ENCODE peak calls at places on chromosome 13, in five cellular contexts. One of them, this sample, is unnamed. For H3K9me3, the result is how much of the 10 kb centered on the place peaks cover.

GRCh38 chr13:77222000-77222690 is 104.7 kb downstream of the MYCBP2 start:
- DNase-seq in SK-N-SH: no peak
- DNase-seq in body of pancreas: no peak
- DNase-seq in ascending aorta: no peak
- DNase-seq in HCT116: no peak
- DNase-seq in this sample: no peak

GRCh38 chr13:36294061-36294460 is 3.6 kb downstream of the CCDC169 start:
- DNase-seq in SK-N-SH: no peak
- DNase-seq in body of pancreas: no peak
- DNase-seq in ascending aorta: no peak
- DNase-seq in HCT116: no peak
- DNase-seq in this sample: no peak

GRCh38 chr13:100542546-100543156 is 45.9 kb downstream of the GGACT start:
- DNase-seq in SK-N-SH: no peak
- DNase-seq in body of pancreas: no peak
- DNase-seq in ascending aorta: no peak
- DNase-seq in HCT116: no peak
- DNase-seq in this sample: no peak

GRCh38 chr13:58097831-58098230 is 466.3 kb downstream of the PCDH17 start:
- DNase-seq in SK-N-SH: no peak
- DNase-seq in body of pancreas: no peak
- DNase-seq in ascending aorta: no peak
- DNase-seq in HCT116: no peak
- DNase-seq in this sample: no peak

GRCh38 chr13:63345835-63346234 is 1930.2 kb upstream of the PCDH20 start:
- DNase-seq in SK-N-SH: no peak
- DNase-seq in body of pancreas: no peak
- DNase-seq in ascending aorta: no peak
- DNase-seq in HCT116: no peak
- DNase-seq in this sample: no peak

GRCh38 chr13:35697281-35697680 is 220.8 kb upstream of the MAB21L1 start:
- DNase-seq in SK-N-SH: no peak
- DNase-seq in body of pancreas: no peak
- DNase-seq in ascending aorta: no peak
- DNase-seq in HCT116: no peak
- DNase-seq in this sample: no peak

GRCh38 chr13:107208889-107209288 is 641.0 kb upstream of the ARGLU1 start:
- DNase-seq in SK-N-SH: no peak
- DNase-seq in body of pancreas: no peak
- DNase-seq in ascending aorta: no peak
- DNase-seq in HCT116: no peak
- DNase-seq in this sample: no peak

GRCh38 chr13:40657307-40657706 is 9.1 kb downstream of the FOXO1 start:
- DNase-seq in SK-N-SH: no peak
- DNase-seq in body of pancreas: no peak
- DNase-seq in ascending aorta: no peak
- DNase-seq in HCT116: no peak
- DNase-seq in this sample: no peak

GRCh38 chr13:23790591-23791170 is 98.5 kb downstream of the MIPEP start:
- DNase-seq in SK-N-SH: no peak
- DNase-seq in body of pancreas: peak
- DNase-seq in ascending aorta: no peak
- DNase-seq in HCT116: no peak
- DNase-seq in this sample: no peak

GRCh38 chr13:71869274-71869673 is 2.3 kb upstream of the DACH1 start:
- DNase-seq in SK-N-SH: no peak
- DNase-seq in body of pancreas: no peak
- DNase-seq in ascending aorta: no peak
- DNase-seq in HCT116: no peak
- DNase-seq in this sample: no peak

GRCh38 chr13:53100394-53101063 is 71.9 kb downstream of the OLFM4 start:
- DNase-seq in SK-N-SH: no peak
- DNase-seq in body of pancreas: peak
- DNase-seq in ascending aorta: no peak
- DNase-seq in HCT116: no peak
- DNase-seq in this sample: no peak
- TF ChIP-seq CTCF in SK-N-SH: no peak
- TF ChIP-seq CTCF in body of pancreas: no peak
- TF ChIP-seq CTCF in ascending aorta: no peak
- TF ChIP-seq CTCF in HCT116: no peak
- TF ChIP-seq CTCF in this sample: no peak

GRCh38 chr13:18961383-18962117 is 220.1 kb downstream of the TUBA3C start:
- DNase-seq in SK-N-SH: no peak
- DNase-seq in body of pancreas: no peak
- DNase-seq in ascending aorta: no peak
- DNase-seq in HCT116: no peak
- DNase-seq in this sample: no peak
- H3K9me3 ChIP-seq in SK-N-SH: under half
- H3K9me3 ChIP-seq in body of pancreas: under half
- H3K9me3 ChIP-seq in ascending aorta: under half
- H3K9me3 ChIP-seq in HCT116: under half
- H3K9me3 ChIP-seq in this sample: under half

GRCh38 chr13:21470785-21471184 is 11.7 kb upstream of the ZDHHC20 start:
- DNase-seq in SK-N-SH: no peak
- DNase-seq in body of pancreas: no peak
- DNase-seq in ascending aorta: no peak
- DNase-seq in HCT116: no peak
- DNase-seq in this sample: no peak

GRCh38 chr13:21478881-21479808 is 20.0 kb upstream of the ZDHHC20 start:
- DNase-seq in SK-N-SH: peak
- DNase-seq in body of pancreas: peak
- DNase-seq in ascending aorta: no peak
- DNase-seq in HCT116: peak
- DNase-seq in this sample: peak

GRCh38 chr13:21476893-21477472 is 17.9 kb upstream of the ZDHHC20 start:
- DNase-seq in SK-N-SH: peak
- DNase-seq in body of pancreas: peak
- DNase-seq in ascending aorta: no peak
- DNase-seq in HCT116: peak
- DNase-seq in this sample: peak

DNA sequence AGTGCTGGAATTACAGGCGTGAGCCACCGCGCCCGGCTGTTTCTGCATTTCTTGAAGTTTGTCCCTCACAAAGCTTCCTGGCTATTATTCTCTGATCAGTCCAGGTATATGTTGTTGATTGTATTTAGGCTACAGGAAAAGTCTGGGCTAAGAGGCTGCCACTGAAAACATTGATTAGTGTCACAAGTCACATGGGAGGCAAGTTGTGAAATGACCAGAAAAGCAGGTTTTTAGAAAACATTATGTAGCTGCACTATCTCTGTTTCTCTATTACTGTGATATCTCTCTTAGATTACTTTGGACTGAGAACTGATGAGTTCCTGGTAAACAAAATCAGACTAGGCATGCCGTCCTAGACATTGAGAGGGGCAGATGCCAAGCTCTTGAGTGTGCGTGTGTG is 16.0 kb upstream of the ZDHHC20 start:
- DNase-seq in SK-N-SH: no peak
- DNase-seq in body of pancreas: no peak
- DNase-seq in ascending aorta: no peak
- DNase-seq in HCT116: no peak
- DNase-seq in this sample: no peak
- TF ChIP-seq CTCF in SK-N-SH: no peak
- TF ChIP-seq CTCF in body of pancreas: no peak
- TF ChIP-seq CTCF in ascending aorta: no peak
- TF ChIP-seq CTCF in HCT116: no peak
- TF ChIP-seq CTCF in this sample: no peak

DNA sequence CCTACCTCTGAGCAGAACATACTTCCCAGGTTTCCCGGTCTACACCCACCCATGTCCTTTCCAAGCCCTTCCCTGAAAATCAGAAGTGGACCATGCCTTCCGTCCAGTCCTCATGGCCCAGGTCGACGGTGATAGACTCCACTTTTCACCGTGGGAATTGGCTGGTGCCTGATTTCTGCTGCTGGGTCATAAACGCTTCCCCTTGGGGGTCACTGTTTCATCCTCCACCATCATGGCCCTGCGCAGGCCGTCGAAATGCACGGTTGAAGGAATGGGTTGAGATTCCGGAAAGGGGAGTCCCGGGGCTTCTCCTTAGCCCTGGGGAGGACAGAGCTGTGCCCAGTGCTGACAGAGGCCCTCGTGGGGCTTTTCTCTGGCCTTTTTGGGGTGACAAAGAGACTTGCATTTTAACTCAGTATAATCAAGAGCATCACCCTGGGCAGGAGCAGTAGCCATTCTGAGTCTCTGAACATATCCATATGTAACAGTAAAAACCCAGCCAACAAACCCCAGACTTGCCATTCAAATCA is 75.5 kb downstream of the SOX1 start:
- DNase-seq in SK-N-SH: no peak
- DNase-seq in body of pancreas: no peak
- DNase-seq in ascending aorta: no peak
- DNase-seq in HCT116: no peak
- DNase-seq in this sample: peak
- H3K9me3 ChIP-seq in SK-N-SH: under half
- H3K9me3 ChIP-seq in body of pancreas: under half
- H3K9me3 ChIP-seq in ascending aorta: under half
- H3K9me3 ChIP-seq in HCT116: under half
- H3K9me3 ChIP-seq in this sample: under half

GRCh38 chr13:81927347-81927746 is 1586.4 kb upstream of the SPRY2 start:
- DNase-seq in SK-N-SH: no peak
- DNase-seq in body of pancreas: no peak
- DNase-seq in ascending aorta: no peak
- DNase-seq in HCT116: no peak
- DNase-seq in this sample: no peak

GRCh38 chr13:81929988-81930387 is 1589.1 kb upstream of the SPRY2 start:
- DNase-seq in SK-N-SH: peak
- DNase-seq in body of pancreas: no peak
- DNase-seq in ascending aorta: no peak
- DNase-seq in HCT116: no peak
- DNase-seq in this sample: no peak
- TF ChIP-seq CTCF in SK-N-SH: peak
- TF ChIP-seq CTCF in body of pancreas: peak
- TF ChIP-seq CTCF in ascending aorta: peak
- TF ChIP-seq CTCF in HCT116: peak
- TF ChIP-seq CTCF in this sample: peak

This sample was measured in WERI-Rb-1.